ENCODE peak calls at places on chromosome 12, in eight cellular contexts. W is lower lobe of right lung; P is CD4-positive, CD25-positive, alpha-beta regulatory T cell; R is mucosa of descending colon; H is adrenal gland; F is lung; L is Caco-2; E is CD4-positive, alpha-beta memory T cell. I is an unnamed sample. For H3K4me1, the result is how much of the 10 kb centered on the place peaks cover.

GRCh38 chr12:89299417-89299816 is 52.9 kb downstream of the DUSP6 start:
- DNase-seq in W (no peak), P (no peak), R (no peak), H (no peak), F (no peak), L (no peak), E (no peak), I (no peak)

GRCh38 chr12:69929125-69929524 is 104.1 kb downstream of the MYRFL start:
- DNase-seq in W (no peak), P (no peak), R (no peak), H (no peak), F (no peak), L (no peak), E (no peak), I (no peak)

GRCh38 chr12:229441-230191 is 15.7 kb upstream of the SLC6A12 start:
- DNase-seq in W (no peak), P (no peak), R (no peak), H (no peak), F (no peak), L (no peak), E (no peak), I (no peak)

GRCh38 chr12:3538691-3539030 is 47.7 kb downstream of the PRMT8 start:
- DNase-seq in W (no peak), P (no peak), R (no peak), H (no peak), F (no peak), L (no peak), E (no peak), I (no peak)

GRCh38 chr12:25868193-25868592 is 90.3 kb upstream of the RASSF8 start:
- DNase-seq in W (no peak), P (no peak), R (no peak), H (no peak), F (no peak), L (no peak), E (no peak), I (no peak)

GRCh38 chr12:60308366-60309000 is 712.7 kb downstream of the SLC16A7 start:
- DNase-seq in W (no peak), P (no peak), R (no peak), H (no peak), F (no peak), L (no peak), E (no peak), I (no peak)

GRCh38 chr12:109792992-109793391 is 40.2 kb downstream of the TRPV4 start:
- DNase-seq in W (no peak), P (no peak), R (no peak), H (no peak), F (no peak), L (no peak), E (no peak), I (no peak)

GRCh38 chr12:12684375-12685106 is 11.4 kb downstream of the GPR19 start:
- DNase-seq in W (no peak), P (no peak), R (peak), H (peak), F (no peak), L (peak), E (no peak), I (peak)

GRCh38 chr12:95998611-95999300 is 2.6 kb upstream of the HAL start:
- DNase-seq in W (no peak), P (peak), R (peak), H (peak), F (peak), L (peak), E (peak), I (no peak)

GRCh38 chr12:24950231-24950834 is 1.4 kb upstream of the BCAT1 start:
- DNase-seq in W (no peak), P (no peak), R (peak), H (peak), F (no peak), L (no peak), E (no peak), I (no peak)

GRCh38 chr12:51240971-51241370 is 2.3 kb downstream of the DAZAP2 start:
- DNase-seq in W (no peak), P (no peak), R (no peak), H (no peak), F (no peak), L (no peak), E (no peak), I (no peak)

GRCh38 chr12:27573972-27574371 is 50.0 kb downstream of the PPFIBP1 start:
- DNase-seq in W (no peak), P (no peak), R (no peak), H (no peak), F (no peak), L (no peak), E (no peak), I (no peak)
- H3K4me1 ChIP-seq in W (under half), P (under half), R (under half), H (under half), F (under half), L (under half), E (under half), I (under half)

GRCh38 chr12:68638721-68639395 is 28.2 kb downstream of the RAP1B start:
- DNase-seq in W (no peak), P (no peak), R (no peak), H (no peak), F (no peak), L (no peak), E (no peak), I (no peak)
- H3K4me1 ChIP-seq in W (half or more), P (half or more), R (under half), H (under half), F (under half), L (under half), E (half or more), I (under half)

DNA sequence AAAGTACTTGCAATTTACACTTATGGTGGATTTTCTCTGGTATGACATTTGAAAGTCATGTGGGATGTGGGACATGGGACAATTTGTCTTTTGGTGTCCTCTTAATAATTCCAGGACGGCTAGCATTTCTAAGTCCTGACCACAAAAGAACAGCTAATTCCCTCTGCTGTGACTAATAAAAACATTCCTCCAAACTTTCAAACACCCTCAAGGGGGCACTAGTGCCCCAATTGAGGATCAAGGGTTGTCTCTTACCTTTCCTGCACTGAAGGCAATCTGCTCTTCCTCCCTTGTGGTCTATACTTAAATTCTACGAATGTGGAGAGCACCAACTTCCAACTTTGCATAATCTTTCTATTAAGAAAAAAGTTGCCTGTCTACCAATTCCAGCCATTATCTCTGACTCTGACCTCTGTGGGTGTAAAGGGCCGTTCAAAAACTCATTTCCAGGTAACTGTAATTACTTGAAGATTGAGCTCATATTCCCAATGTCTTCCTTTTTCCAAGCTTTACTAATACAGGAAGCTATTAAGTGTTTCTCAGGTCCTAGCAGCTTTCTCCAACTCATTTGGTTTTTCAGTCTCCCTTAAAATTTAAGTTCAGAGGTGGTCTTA is 210.2 kb downstream of the PTPRO start:
- DNase-seq in W (no peak), P (peak), R (peak), H (no peak), F (no peak), L (peak), E (peak), I (no peak)
- H3K4me1 ChIP-seq in W (under half), P (under half), R (under half), H (under half), F (under half), L (under half), E (under half), I (under half)

DNA sequence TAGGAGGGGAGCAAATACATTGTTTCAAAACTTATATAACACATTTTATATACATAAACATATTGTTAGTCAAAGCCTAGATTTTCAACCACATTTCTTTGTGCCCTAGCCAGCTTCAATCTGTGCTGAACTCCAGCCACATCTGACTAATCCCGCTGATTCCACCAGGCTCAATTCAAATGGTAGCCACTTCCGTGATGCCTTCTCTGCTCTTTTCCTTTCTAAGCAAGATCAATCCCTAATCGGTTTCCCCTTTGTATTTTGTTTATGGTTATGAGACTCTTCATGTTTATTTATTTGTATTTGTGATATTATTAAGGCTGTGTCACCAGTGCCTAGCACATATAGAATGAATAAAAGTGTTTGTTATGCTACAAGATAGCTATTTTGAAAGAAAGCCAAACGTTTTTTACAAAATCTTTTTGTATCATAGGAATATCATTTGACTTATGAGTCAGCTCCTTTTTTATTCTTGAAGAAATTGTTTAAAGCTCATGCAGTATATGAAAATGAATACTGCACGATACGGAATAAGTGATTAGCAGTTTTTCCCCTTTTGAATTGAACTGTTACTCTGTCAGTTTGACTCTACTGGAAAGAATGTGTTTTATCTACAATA is 110.2 kb downstream of the PLEKHA5 start:
- DNase-seq in W (no peak), P (no peak), R (no peak), H (no peak), F (no peak), L (no peak), E (no peak), I (no peak)
- H3K4me1 ChIP-seq in W (under half), P (under half), R (under half), H (half or more), F (under half), L (under half), E (under half), I (under half)

GRCh38 chr12:47819902-47820630 is at the start of gene HDAC7:
- DNase-seq in W (peak), P (peak), R (peak), H (peak), F (peak), L (peak), E (peak), I (peak)
- H3K4me1 ChIP-seq in W (half or more), P (half or more), R (under half), H (half or more), F (under half), L (half or more), E (half or more), I (under half)

DNA sequence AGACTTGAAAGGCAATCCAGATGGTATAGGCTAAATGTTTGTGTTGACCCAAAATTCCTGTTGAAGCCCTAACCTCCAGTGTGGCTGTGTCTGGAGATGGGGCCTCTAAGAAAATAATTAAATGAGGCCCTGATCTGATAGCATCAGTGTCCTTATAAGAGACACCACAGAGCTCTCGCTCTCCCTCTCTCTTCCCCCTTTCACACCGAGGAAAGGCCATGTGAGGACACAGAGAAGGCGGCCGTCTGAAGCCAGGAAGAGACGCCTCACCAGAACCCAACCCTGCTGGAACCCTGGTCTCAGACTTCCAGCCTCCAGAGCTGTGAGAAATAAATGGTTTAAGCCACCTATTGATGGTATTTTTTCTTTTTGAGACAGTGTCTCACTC is 87.5 kb downstream of the SCARB1 start:
- DNase-seq in W (no peak), P (no peak), R (no peak), H (no peak), F (no peak), L (no peak), E (no peak), I (no peak)
- H3K4me1 ChIP-seq in W (under half), P (under half), R (under half), H (half or more), F (under half), L (under half), E (under half), I (under half)

GRCh38 chr12:132310181-132311040 is 19.0 kb downstream of the GALNT9 start:
- DNase-seq in W (peak), P (no peak), R (no peak), H (no peak), F (no peak), L (no peak), E (no peak), I (peak)
- H3K4me1 ChIP-seq in W (under half), P (under half), R (under half), H (under half), F (under half), L (under half), E (under half), I (under half)